ENCODE peak calls at places on chromosomes 6 and 20, in four cellular contexts. I is omental fat pad; Q is colonic mucosa; J is CD4-positive, alpha-beta T cell. G is an unnamed sample.
A peak's percentile ranks its signal among the peaks of the same experiment; 100 is the strongest.

GRCh38 chr6:20217476-20217855 is 5.2 kb upstream of the MBOAT1 start:
- DNase-seq in Q (no peak), I (no peak), J (no peak), G (peak; percentile 62)

GRCh38 chr6:1406306-1407058 is 17.1 kb downstream of the FOXF2 start:
- DNase-seq in I (no peak), Q (no peak), J (no peak), G (no peak)

GRCh38 chr20:42701948-42702347 is 487.8 kb downstream of the PTPRT start:
- DNase-seq in I (no peak), J (no peak), Q (no peak), G (no peak)

GRCh38 chr6:170254315-170255213 is 36.3 kb downstream of the DLL1 start:
- DNase-seq in J (no peak), Q (no peak), I (no peak), G (no peak)

GRCh38 chr6:165663283-165663735 is 268 bp upstream of the PDE10A start:
- DNase-seq in I (no peak), J (no peak), Q (no peak), G (no peak)

GRCh38 chr6:39558079-39558478 is 167.1 kb downstream of the KIF6 start:
- DNase-seq in Q (no peak), J (no peak), I (no peak), G (no peak)

GRCh38 chr6:15709665-15710269 is 46.9 kb upstream of the DTNBP1 start:
- DNase-seq in Q (no peak), J (no peak), I (no peak), G (no peak)

GRCh38 chr6:74551896-74552295 is 654.0 kb downstream of the COL12A1 start:
- DNase-seq in I (no peak), Q (no peak), J (no peak), G (no peak)

GRCh38 chr6:45493761-45494160 is 116.0 kb upstream of the SUPT3H start:
- DNase-seq in I (no peak), J (no peak), Q (no peak), G (no peak)

GRCh38 chr20:25361287-25361683 is 29.4 kb downstream of the ABHD12 start:
- DNase-seq in Q (no peak), I (no peak), J (no peak), G (no peak)

GRCh38 chr6:75727206-75727605 is 21.8 kb upstream of the MYO6 start:
- DNase-seq in I (no peak), Q (no peak), J (no peak), G (no peak)

GRCh38 chr6:45836984-45837383 is 178.7 kb downstream of the CLIC5 start:
- DNase-seq in I (no peak), Q (no peak), J (no peak), G (no peak)

GRCh38 chr20:50305636-50306477 is 115.2 kb downstream of the CEBPB start:
- DNase-seq in I (no peak), Q (peak; percentile 73), J (no peak), G (no peak)

GRCh38 chr20:5918856-5919633 is 31.3 kb downstream of the TRMT6 start:
- DNase-seq in I (no peak), Q (no peak), J (no peak), G (no peak)

GRCh38 chr6:36618366-36619355 is 24.5 kb downstream of the SRSF3 start:
- DNase-seq in Q (no peak), I (no peak), J (no peak), G (no peak)

GRCh38 chr20:17026346-17026745 is 200.5 kb upstream of the PCSK2 start:
- DNase-seq in Q (no peak), J (no peak), I (no peak), G (no peak)

GRCh38 chr6:1131285-1132079 is 180.4 kb upstream of the FOXQ1 start:
- DNase-seq in J (no peak), I (no peak), Q (no peak), G (peak; percentile 26)

GRCh38 chr20:61044499-61044898 is 207.6 kb upstream of the CDH4 start:
- DNase-seq in Q (no peak), J (no peak), I (no peak), G (no peak)

GRCh38 chr6:134676307-134677281 is 273.3 kb downstream of the ALDH8A1 start:
- DNase-seq in I (no peak), J (no peak), Q (peak; percentile 69), G (no peak)

GRCh38 chr20:3543901-3544507 is 73.2 kb downstream of the ATRN start:
- DNase-seq in J (no peak), Q (no peak), I (no peak), G (no peak)

GRCh38 chr6:44702292-44702691 is 314.8 kb downstream of the CDC5L start:
- DNase-seq in Q (no peak), J (no peak), I (no peak), G (no peak)

GRCh38 chr20:3010985-3011723 is 32.3 kb upstream of the GNRH2 start:
- DNase-seq in J (no peak), Q (no peak), I (no peak), G (no peak)

GRCh38 chr20:25316506-25317190 is 68.8 kb downstream of the PYGB start:
- DNase-seq in J (no peak), I (peak; percentile 1), Q (no peak), G (no peak)

GRCh38 chr6:3036861-3037469 is 31.3 kb upstream of the RIPK1 start:
- DNase-seq in J (no peak), I (no peak), Q (no peak), G (no peak)

GRCh38 chr6:45990162-45990561 is 25.5 kb downstream of the CLIC5 start:
- DNase-seq in Q (no peak), I (no peak), J (no peak), G (no peak)

GRCh38 chr6:34836451-34836850 is 44.6 kb downstream of the BLTP3A start:
- DNase-seq in Q (no peak), J (no peak), I (no peak), G (no peak)

GRCh38 chr6:3940703-3941102 is 91.5 kb downstream of the FAM50B start:
- DNase-seq in J (no peak), I (no peak), Q (no peak), G (no peak)

GRCh38 chr6:38052035-38052434 is 232.5 kb downstream of the ZFAND3 start:
- DNase-seq in I (no peak), J (no peak), Q (no peak), G (peak; percentile 93)

GRCh38 chr6:80460396-80460912 is 354.0 kb downstream of the BCKDHB start:
- DNase-seq in J (no peak), I (no peak), Q (no peak), G (no peak)

GRCh38 chr6:112141707-112142106 is 54.3 kb downstream of the FAM229B start:
- DNase-seq in I (no peak), Q (no peak), J (no peak), G (no peak)

DNA sequence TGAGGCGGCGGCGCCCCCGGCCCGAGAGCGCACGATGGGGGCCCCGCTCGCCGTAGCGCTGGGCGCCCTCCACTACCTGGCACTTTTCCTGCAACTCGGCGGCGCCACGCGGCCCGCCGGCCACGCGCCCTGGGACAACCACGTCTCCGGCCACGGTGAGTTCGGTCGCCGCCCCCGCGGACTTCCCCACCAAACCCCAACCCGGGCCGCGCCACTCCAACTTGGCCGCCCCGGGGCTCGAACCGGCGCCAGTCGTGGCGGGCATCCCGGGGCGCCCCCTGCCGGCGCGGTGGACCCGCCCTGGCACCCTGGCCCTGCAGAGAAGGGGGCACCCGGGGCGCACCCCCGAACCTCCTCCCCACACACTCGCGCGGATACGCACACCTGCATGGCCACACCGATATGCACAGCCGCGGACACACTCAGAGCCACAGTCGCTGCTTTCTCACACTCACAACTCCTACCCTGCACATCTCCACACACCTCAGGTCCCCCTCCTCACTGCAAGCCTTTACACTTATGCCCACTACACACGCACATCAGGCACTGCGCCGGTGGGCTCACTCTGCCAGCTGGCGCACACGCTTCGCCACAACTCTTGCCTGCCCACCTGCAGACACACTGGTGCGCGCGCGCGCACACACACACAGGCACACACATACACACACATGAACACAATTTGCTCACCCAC is 535 bp downstream of the VSTM2L start:
- DNase-seq in J (no peak), I (no peak), Q (no peak), G (no peak)
- TF ChIP-seq CTCF in J (no peak), I (no peak), Q (no peak), G (peak; percentile 50)

GRCh38 chr6:52363222-52363867 is 1.4 kb downstream of the PAQR8 start:
- DNase-seq in I (no peak), Q (peak; percentile 47), J (no peak), G (no peak)

GRCh38 chr6:52361347-52361944 is 505 bp upstream of the PAQR8 start:
- DNase-seq in J (peak; percentile 37), I (peak; percentile 27), Q (peak; percentile 37), G (no peak)

GRCh38 chr6:52360601-52361346 is 1.2 kb upstream of the PAQR8 start:
- DNase-seq in I (no peak), J (no peak), Q (no peak), G (no peak)

GRCh38 chr6:52361945-52362442 is at the start of gene PAQR8:
- DNase-seq in Q (peak; percentile 82), J (peak; percentile 67), I (peak; percentile 28), G (no peak)

DNA sequence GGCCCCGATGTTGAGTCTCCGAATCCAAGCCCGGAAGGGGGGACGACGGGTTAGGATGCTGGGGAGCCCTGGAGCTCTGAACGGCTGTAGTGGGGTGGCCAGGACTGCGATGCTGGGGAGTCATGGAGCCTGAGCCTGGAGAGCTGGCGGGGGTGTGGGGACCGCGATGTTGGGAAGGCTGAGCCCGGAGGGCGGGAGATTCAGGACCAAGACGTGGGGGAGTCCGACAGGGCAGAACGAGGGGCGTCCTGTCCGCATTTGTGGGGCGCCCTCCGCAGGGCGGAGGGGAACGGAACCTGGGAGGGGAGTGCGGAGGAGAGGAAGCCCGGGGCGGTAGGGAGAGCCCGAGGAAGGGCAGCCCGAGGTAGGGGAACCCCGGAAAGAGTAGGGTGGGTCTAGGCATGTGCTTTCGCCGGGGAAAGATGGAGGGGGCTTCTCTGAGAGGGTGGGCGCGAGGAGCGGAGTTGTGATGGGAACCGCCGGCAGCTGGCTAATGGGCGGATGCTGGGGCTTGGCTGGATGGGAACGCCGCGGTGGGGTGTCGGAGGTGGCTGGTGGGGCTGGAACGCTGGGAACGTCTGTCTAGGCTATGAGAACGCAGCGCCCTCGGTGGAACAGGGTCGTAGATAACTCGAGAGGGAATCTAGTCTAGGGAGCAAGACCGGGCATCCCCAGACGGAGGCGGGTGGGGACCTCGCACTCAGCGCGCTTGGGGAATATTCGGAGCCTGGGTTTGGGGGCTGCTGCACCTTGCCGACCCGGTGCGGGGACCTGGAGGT is 681 bp downstream of the PAQR8 start:
- DNase-seq in J (peak; percentile 23), Q (peak; percentile 60), I (peak; percentile 30), G (no peak)
- TF ChIP-seq CTCF in J (peak; percentile 32), Q (no peak), I (no peak), G (no peak)

DNA sequence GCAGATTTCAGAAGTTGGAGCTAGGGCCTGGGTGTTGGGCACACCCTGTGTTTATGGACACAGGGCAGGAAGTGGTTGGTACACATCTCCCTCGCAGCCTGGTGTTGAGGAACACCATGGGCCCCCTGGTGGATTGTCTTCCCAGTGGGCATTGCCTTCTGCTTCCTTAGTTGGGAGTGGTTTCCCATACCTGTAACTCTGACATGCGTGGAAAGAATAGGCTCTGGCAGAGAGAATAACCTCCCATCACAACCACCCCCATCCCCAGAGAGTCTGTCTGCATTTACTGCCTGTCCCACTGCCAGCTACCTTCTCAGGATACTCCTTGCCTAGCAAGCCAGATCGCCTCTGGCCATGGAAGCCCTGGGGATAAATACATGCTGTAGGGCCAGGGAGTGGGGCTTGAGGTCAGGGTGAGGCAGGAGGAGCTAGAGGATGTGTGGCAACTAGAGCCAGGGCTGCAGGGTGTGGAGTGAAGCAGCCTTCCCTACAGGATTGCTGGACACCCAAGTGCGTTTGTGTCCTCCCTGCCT is 14.7 kb downstream of the LRRC73 start:
- DNase-seq in J (peak; percentile 33), I (no peak), Q (no peak), G (no peak)
- TF ChIP-seq CTCF in J (peak; percentile 22), I (no peak), Q (no peak), G (peak; percentile 29)

GRCh38 chr6:33502486-33502885 is 48.1 kb downstream of the ZBTB9 start:
- DNase-seq in Q (no peak), I (no peak), J (no peak), G (no peak)

GRCh38 chr6:33492093-33492492 is 37.7 kb downstream of the ZBTB9 start:
- DNase-seq in Q (no peak), I (no peak), J (no peak), G (no peak)

GRCh38 chr6:33497157-33497556 is 42.8 kb downstream of the ZBTB9 start:
- DNase-seq in I (no peak), Q (no peak), J (no peak), G (no peak)
- TF ChIP-seq CTCF in I (no peak), Q (no peak), J (no peak), G (no peak)